ENCODE peak calls at places on chromosomes 6 and 20, in ten cellular contexts. R, P, K, B, J, L, W, V, Q and C are unnamed samples.

GRCh38 chr20:52150440-52151258 is 40.9 kb downstream of the ZFP64 start:
- DNase-seq in R (peak), P (no peak), K (no peak), B (no peak), J (peak), L (no peak), W (peak), V (peak), Q (peak), C (peak)

GRCh38 chr6:75306074-75306473 is 21.5 kb upstream of the TMEM30A start:
- DNase-seq in R (no peak), P (no peak), K (no peak), B (no peak), J (no peak), L (no peak), W (no peak), V (no peak), Q (no peak), C (no peak)

GRCh38 chr20:62914970-62915457 is 11.3 kb downstream of the DIDO1 start:
- DNase-seq in R (no peak), P (peak), K (no peak), B (no peak), J (no peak), L (no peak), W (peak), V (peak), Q (no peak), C (no peak)

GRCh38 chr6:45983041-45983440 is 32.6 kb downstream of the CLIC5 start:
- DNase-seq in R (no peak), P (no peak), K (no peak), B (no peak), J (no peak), L (no peak), W (no peak), V (no peak), Q (no peak), C (no peak)

GRCh38 chr6:24927234-24927955 is 8.4 kb downstream of the RIPOR2 start:
- DNase-seq in R (no peak), P (no peak), K (no peak), B (no peak), J (no peak), L (no peak), W (no peak), V (no peak), Q (no peak), C (no peak)

GRCh38 chr20:31990958-31991705 is 19.1 kb upstream of the CCM2L start:
- DNase-seq in R (no peak), P (no peak), K (no peak), B (no peak), J (no peak), L (no peak), W (no peak), V (no peak), Q (no peak), C (no peak)

GRCh38 chr20:59515013-59515905 is 89.1 kb upstream of the PHACTR3 start:
- DNase-seq in R (no peak), P (peak), K (peak), B (peak), J (peak), L (no peak), W (peak), V (peak), Q (peak), C (peak)

GRCh38 chr6:82588020-82588419 is 224.4 kb downstream of the TPBG start:
- DNase-seq in R (no peak), P (no peak), K (no peak), B (no peak), J (no peak), L (no peak), W (no peak), V (no peak), Q (no peak), C (no peak)

GRCh38 chr6:3022765-3023662 is 23.3 kb downstream of the NQO2 start:
- DNase-seq in R (no peak), P (no peak), K (peak), B (no peak), J (peak), L (peak), W (no peak), V (no peak), Q (no peak), C (no peak)

GRCh38 chr6:113411006-113411405 is 446.1 kb upstream of the MARCKS start:
- DNase-seq in R (no peak), P (no peak), K (no peak), B (no peak), J (no peak), L (no peak), W (no peak), V (no peak), Q (no peak), C (no peak)

GRCh38 chr6:9397981-9398559 is 962.7 kb upstream of the SLC35B3 start:
- DNase-seq in R (no peak), P (no peak), K (no peak), B (peak), J (no peak), L (no peak), W (no peak), V (no peak), Q (no peak), C (no peak)

GRCh38 chr6:170291271-170292110 is 613 bp upstream of the DLL1 start:
- DNase-seq in R (peak), P (peak), K (peak), B (no peak), J (no peak), L (no peak), W (peak), V (no peak), Q (no peak), C (no peak)

GRCh38 chr20:1896859-1897258 is 1.7 kb downstream of the SIRPA start:
- DNase-seq in R (no peak), P (no peak), K (no peak), B (no peak), J (no peak), L (no peak), W (no peak), V (no peak), Q (no peak), C (no peak)

GRCh38 chr6:149889321-149889720 is 8.6 kb downstream of the RAET1E start:
- DNase-seq in R (no peak), P (no peak), K (no peak), B (no peak), J (no peak), L (no peak), W (no peak), V (no peak), Q (no peak), C (no peak)

GRCh38 chr20:33372993-33373441 is 28.3 kb downstream of the CDK5RAP1 start:
- DNase-seq in R (no peak), P (no peak), K (no peak), B (no peak), J (no peak), L (no peak), W (no peak), V (no peak), Q (no peak), C (no peak)

GRCh38 chr6:125310994-125311649 is 9.4 kb upstream of the HDDC2 start:
- DNase-seq in R (peak), P (no peak), K (no peak), B (no peak), J (peak), L (no peak), W (peak), V (peak), Q (peak), C (peak)

GRCh38 chr20:45840700-45841198 is 7.2 kb downstream of the SNX21 start:
- DNase-seq in R (no peak), P (no peak), K (no peak), B (no peak), J (no peak), L (no peak), W (no peak), V (no peak), Q (no peak), C (no peak)
- TF ChIP-seq CTCF in R (no peak), P (no peak), K (no peak), B (no peak), J (no peak), L (no peak), W (no peak), V (peak), Q (no peak), C (no peak)

DNA sequence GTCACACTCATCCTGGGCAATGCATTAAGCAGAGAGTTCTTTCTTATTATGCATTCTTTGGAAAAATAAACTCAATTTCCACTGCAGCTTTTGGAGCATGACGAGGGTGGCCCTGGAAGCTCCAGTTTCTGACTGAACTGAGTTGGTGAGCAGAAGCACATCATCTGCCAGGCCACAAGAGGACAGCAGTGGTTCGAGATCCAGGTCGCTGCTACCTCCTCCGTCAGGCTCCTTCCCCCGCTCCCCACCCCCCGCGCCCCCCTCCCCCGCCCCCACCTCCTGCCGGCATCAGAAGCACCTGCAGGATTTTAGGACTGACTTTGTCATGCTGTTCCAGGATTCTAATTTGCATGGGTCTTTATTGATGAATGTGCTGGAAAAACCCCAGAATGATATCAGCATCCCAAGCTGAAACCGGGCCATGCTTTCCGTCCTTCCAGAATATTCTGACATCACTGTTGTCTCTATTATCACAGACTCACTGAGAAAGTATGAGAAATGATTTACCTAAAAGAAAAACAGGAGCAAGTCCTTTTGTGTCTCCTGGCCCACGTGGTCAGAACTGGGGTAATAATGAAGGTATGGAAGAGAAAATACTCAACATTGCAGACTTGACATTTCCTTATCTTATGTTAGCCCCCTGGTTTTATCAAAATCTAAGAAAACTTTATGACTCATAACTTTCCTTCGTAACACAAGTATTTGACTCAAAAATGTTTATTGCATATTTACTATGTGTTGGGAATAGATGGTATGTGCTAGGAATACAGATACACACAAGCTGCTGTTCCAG is 220.1 kb upstream of the EXOC2 start:
- DNase-seq in R (peak), P (peak), K (no peak), B (no peak), J (peak), L (no peak), W (peak), V (peak), Q (peak), C (no peak)
- TF ChIP-seq CTCF in R (peak), P (peak), K (no peak), B (peak), J (peak), L (no peak), W (peak), V (peak), Q (peak), C (peak)

DNA sequence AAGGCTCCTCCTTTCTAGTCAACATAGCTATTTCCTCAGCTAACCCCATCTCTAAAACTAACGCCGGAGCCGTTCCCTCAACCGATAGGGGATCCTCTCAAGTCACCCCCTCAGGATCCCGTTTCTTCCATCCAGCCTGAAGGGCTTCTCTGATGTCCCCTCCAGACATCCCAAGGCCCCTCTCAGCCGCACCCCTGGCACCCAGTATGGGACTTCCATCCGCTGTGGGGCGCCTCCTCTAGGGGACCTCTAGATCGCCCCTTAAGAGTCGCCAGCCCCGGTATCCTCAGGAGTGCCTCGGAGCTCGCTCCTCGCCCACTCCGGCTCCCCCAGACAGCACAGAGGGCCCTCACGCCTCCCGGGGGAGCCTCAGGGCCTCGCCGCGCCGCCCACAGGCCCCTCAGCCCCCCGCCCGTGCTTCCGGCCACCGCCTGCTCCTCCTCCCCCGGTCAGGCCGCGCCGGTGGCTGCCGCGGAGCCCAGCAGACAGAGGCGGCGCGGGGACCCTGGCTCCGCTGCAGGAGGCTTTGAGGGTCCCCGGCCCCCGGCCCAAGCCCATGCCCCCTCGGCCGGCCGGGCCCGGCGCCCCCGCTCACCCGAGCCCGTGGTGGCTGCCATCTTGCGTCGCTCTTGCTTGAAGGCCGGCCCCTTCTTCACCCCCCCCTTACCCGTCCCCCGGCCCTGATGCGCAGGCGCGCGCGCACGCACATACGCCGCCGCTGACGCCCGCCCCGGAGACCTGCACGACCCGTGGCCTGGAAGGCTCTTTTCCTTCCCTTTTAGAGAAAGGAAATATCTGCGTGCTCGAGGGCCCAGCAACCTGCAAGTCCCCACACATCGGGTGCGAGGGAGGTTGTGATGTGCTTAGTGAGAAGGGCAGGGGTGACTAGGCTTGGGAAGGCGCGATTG is at the start of gene UBE2V1:
- DNase-seq in R (peak), P (peak), K (peak), B (peak), J (peak), L (peak), W (peak), V (peak), Q (peak), C (peak)
- TF ChIP-seq CTCF in R (peak), P (no peak), K (peak), B (no peak), J (peak), L (peak), W (no peak), V (peak), Q (no peak), C (peak)

GRCh38 chr6:158206740-158207451 is 38.7 kb downstream of the GTF2H5 start:
- DNase-seq in R (no peak), P (no peak), K (no peak), B (no peak), J (no peak), L (no peak), W (no peak), V (no peak), Q (no peak), C (no peak)

GRCh38 chr6:158207452-158207788 is 39.3 kb downstream of the GTF2H5 start:
- DNase-seq in R (peak), P (no peak), K (no peak), B (no peak), J (peak), L (no peak), W (no peak), V (peak), Q (no peak), C (no peak)

GRCh38 chr6:158208226-158208807 is 40.2 kb downstream of the GTF2H5 start:
- DNase-seq in R (no peak), P (no peak), K (no peak), B (no peak), J (no peak), L (no peak), W (no peak), V (no peak), Q (no peak), C (no peak)

GRCh38 chr6:158204616-158205015 is 36.5 kb downstream of the GTF2H5 start:
- DNase-seq in R (no peak), P (no peak), K (no peak), B (no peak), J (no peak), L (no peak), W (no peak), V (no peak), Q (no peak), C (no peak)

DNA sequence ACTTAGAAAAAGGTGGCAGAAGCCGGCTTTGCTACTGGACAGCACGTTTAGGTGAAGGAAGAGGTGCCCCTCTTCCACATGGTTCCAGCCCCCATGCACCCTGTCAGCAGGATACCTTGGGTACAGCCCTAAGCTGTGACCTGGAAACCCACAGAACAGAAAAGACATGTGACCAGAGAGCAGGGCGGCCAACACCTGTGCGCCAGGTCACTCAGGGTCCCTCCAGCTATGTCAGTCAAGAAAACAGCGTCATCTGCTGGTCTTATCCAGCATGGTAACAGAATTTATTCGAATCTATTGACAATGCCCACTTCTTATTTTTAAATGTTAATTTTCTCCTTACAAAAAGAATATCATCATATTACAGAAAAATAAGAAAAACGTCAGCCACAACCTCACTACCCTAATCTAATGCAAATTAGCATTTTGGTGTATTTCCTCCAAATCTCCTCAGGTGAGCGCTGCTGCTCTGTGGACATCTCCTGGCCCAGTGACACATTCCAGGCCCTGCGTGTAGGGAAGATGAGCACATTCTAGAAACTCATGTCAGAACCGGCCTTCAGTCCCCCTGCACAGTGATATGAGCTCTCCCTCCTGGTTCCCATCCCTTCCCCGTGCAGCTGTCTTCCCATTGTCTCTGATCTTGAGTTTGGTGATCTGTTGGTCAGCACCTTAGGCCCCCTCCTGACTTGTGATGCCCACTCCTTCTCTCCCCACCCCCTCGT is 37.2 kb downstream of the GTF2H5 start:
- DNase-seq in R (no peak), P (peak), K (no peak), B (no peak), J (no peak), L (no peak), W (no peak), V (no peak), Q (peak), C (no peak)
- TF ChIP-seq CTCF in R (peak), P (peak), K (no peak), B (no peak), J (no peak), L (no peak), W (peak), V (peak), Q (peak), C (peak)

DNA sequence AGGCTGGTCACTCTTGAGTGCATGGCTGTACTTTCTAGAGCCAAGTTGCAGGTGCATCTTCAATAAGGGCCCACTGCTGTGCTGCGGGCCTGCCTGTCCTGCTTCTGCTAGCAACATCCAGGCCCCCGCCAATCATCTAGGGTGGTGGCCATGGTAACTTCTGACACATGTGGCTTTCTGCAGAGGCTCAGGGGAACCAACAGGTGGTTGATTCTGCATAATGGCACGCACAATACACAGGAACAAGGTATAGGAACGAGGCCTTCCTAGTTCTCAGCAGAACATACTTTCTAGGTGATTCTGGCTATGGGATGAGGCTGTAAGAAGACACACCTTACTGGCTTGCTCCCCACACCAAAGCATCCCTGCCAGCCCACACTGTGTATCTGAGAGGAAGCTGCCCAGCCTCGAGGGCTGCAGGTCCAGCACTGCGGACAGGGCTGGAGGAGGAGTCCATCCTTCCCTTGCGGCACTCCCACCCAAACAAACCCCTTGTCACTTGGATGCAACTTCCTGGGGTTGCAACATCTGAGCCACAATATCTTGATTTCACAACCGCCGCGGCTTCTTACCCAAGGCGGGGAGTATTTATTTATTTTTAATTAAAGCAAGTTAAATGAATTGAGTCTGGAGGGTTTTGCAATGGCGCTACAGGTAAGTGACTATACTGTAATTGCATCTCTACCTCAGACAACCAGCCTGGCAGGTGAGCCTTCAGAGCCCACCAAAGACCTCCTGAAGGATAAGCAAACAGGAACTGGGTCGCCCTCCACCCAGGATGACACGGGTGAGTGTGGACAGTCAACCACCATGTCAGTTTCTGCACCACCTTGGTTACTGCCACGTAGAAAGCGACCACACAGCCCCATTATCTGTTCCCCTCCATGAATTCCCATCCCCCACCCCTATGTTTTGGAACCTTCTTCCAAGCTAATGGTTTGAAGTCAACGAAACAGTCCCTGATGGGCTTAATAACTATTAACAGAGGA is 49.6 kb downstream of the SULF2 start:
- DNase-seq in R (no peak), P (no peak), K (peak), B (peak), J (no peak), L (no peak), W (no peak), V (no peak), Q (no peak), C (no peak)
- TF ChIP-seq CTCF in R (no peak), P (no peak), K (no peak), B (no peak), J (no peak), L (no peak), W (no peak), V (no peak), Q (no peak), C (no peak)

GRCh38 chr6:4316867-4317400 is 181.6 kb upstream of the ECI2 start:
- DNase-seq in R (no peak), P (no peak), K (peak), B (no peak), J (peak), L (no peak), W (no peak), V (peak), Q (no peak), C (peak)

GRCh38 chr6:4309540-4309939 is 174.2 kb upstream of the ECI2 start:
- DNase-seq in R (no peak), P (no peak), K (no peak), B (no peak), J (no peak), L (no peak), W (no peak), V (no peak), Q (no peak), C (no peak)

GRCh38 chr6:4311976-4312860 is 176.8 kb upstream of the ECI2 start:
- DNase-seq in R (no peak), P (no peak), K (no peak), B (no peak), J (no peak), L (no peak), W (no peak), V (no peak), Q (no peak), C (no peak)

GRCh38 chr6:4314201-4314707 is 178.9 kb upstream of the ECI2 start:
- DNase-seq in R (no peak), P (no peak), K (no peak), B (no peak), J (no peak), L (no peak), W (no peak), V (no peak), Q (no peak), C (no peak)

GRCh38 chr6:4313044-4313686 is 177.8 kb upstream of the ECI2 start:
- DNase-seq in R (no peak), P (no peak), K (peak), B (peak), J (peak), L (no peak), W (no peak), V (peak), Q (peak), C (peak)
- TF ChIP-seq CTCF in R (peak), P (no peak), K (peak), B (peak), J (peak), L (no peak), W (no peak), V (peak), Q (peak), C (peak)